ENCODE peak calls at places on chromosomes 11 and 22, in seven cellular contexts. Q, U, W, N, J, K and G are unnamed samples.

GRCh38 chr11:134994431-134994830 is 582.4 kb upstream of the B3GAT1 start:
- DNase-seq in Q (no peak), U (no peak), W (no peak), N (no peak), J (no peak), K (no peak), G (no peak)

GRCh38 chr11:71232364-71232763 is 20.0 kb downstream of the SHANK2 start:
- DNase-seq in Q (no peak), U (no peak), W (no peak), N (no peak), J (no peak), K (no peak), G (no peak)

GRCh38 chr11:27209562-27210005 is 153.4 kb downstream of the CCDC34 start:
- DNase-seq in Q (no peak), U (no peak), W (no peak), N (no peak), J (peak; percentile 65), K (peak; percentile 64), G (no peak)

GRCh38 chr22:33013051-33013450 is 45.1 kb downstream of the SYN3 start:
- DNase-seq in Q (no peak), U (no peak), W (no peak), N (no peak), J (no peak), K (no peak), G (no peak)

GRCh38 chr22:36056980-36057379 is 28.4 kb upstream of the RBFOX2 start:
- DNase-seq in Q (no peak), U (no peak), W (no peak), N (no peak), J (no peak), K (no peak), G (no peak)

GRCh38 chr11:12377824-12378593 is 638 bp downstream of the PARVA start:
- DNase-seq in Q (peak; percentile 56), U (peak; percentile 93), W (peak; percentile 57), N (no peak), J (peak; percentile 86), K (peak; percentile 69), G (no peak)

GRCh38 chr11:112864715-112865114 is 96.5 kb upstream of the NCAM1 start:
- DNase-seq in Q (no peak), U (no peak), W (no peak), N (no peak), J (no peak), K (no peak), G (no peak)

GRCh38 chr11:133753150-133753549 is 92.2 kb downstream of the SPATA19 start:
- DNase-seq in Q (no peak), U (no peak), W (no peak), N (no peak), J (no peak), K (no peak), G (no peak)

GRCh38 chr22:48594757-48595510 is 1232.7 kb downstream of the BRD1 start:
- DNase-seq in Q (no peak), U (no peak), W (no peak), N (no peak), J (no peak), K (no peak), G (no peak)

GRCh38 chr11:118314985-118315384 is 10.5 kb downstream of the CD3E start:
- DNase-seq in Q (no peak), U (no peak), W (no peak), N (no peak), J (no peak), K (no peak), G (no peak)

GRCh38 chr11:125952973-125953372 is 7.1 kb downstream of the VSIG10L2 start:
- DNase-seq in Q (no peak), U (peak; percentile 60), W (no peak), N (no peak), J (peak; percentile 66), K (no peak), G (no peak)

GRCh38 chr11:133930053-133930766 is 26.6 kb downstream of the IGSF9B start:
- DNase-seq in Q (no peak), U (no peak), W (no peak), N (no peak), J (no peak), K (no peak), G (no peak)

GRCh38 chr22:45645150-45645525 is 26.5 kb upstream of the ATXN10 start:
- DNase-seq in Q (no peak), U (no peak), W (no peak), N (no peak), J (no peak), K (no peak), G (no peak)

GRCh38 chr11:45233121-45233803 is 52.9 kb downstream of the SYT13 start:
- DNase-seq in Q (peak; percentile 45), U (peak; percentile 95), W (peak; percentile 79), N (no peak), J (peak; percentile 71), K (peak; percentile 52), G (peak; percentile 76)

GRCh38 chr11:44179173-44179572 is 83.7 kb downstream of the EXT2 start:
- DNase-seq in Q (no peak), U (no peak), W (no peak), N (no peak), J (no peak), K (no peak), G (no peak)

GRCh38 chr22:30290679-30291333 is 1.5 kb upstream of the CASTOR1 start:
- DNase-seq in Q (peak; percentile 84), U (peak; percentile 70), W (no peak), N (peak; percentile 27), J (peak; percentile 91), K (peak; percentile 95), G (no peak)

GRCh38 chr22:20419664-20419951 is 18.0 kb downstream of the SCARF2 start:
- DNase-seq in Q (no peak), U (no peak), W (no peak), N (no peak), J (no peak), K (no peak), G (no peak)